ENCODE peak calls at places on chromosomes 4 and X, in seven cellular contexts. M, Z, B, T, O, I and G are unnamed samples.

GRCh38 chrX:24495700-24496099 is 30.6 kb downstream of the PDK3 start:
- DNase-seq in Z (no peak), B (no peak), M (no peak), T (no peak), O (no peak), I (no peak), G (no peak)

GRCh38 chr4:12729384-12729783 is 754.8 kb downstream of the RAB28 start:
- DNase-seq in B (no peak), T (no peak), Z (peak), I (no peak), M (no peak), O (peak), G (no peak)

GRCh38 chrX:53288173-53288572 is 6.8 kb upstream of the IQSEC2 start:
- DNase-seq in I (no peak), B (peak), M (no peak), T (no peak), Z (no peak), O (no peak), G (peak)

GRCh38 chr4:84957509-84958420 is 8.7 kb downstream of the WDFY3 start:
- DNase-seq in O (no peak), T (no peak), I (no peak), Z (peak), M (no peak), B (no peak), G (no peak)

GRCh38 chr4:133464311-133464710 is 315.2 kb downstream of the PCDH10 start:
- DNase-seq in T (no peak), I (no peak), B (no peak), M (no peak), Z (no peak), O (no peak), G (no peak)

GRCh38 chr4:37540486-37540885 is 145.7 kb downstream of the RELL1 start:
- DNase-seq in I (no peak), O (no peak), B (no peak), M (no peak), T (no peak), Z (no peak), G (no peak)

GRCh38 chr4:94412019-94413017 is 39.4 kb upstream of the PDLIM5 start:
- DNase-seq in I (no peak), B (peak), M (no peak), O (peak), T (no peak), Z (no peak), G (no peak)

GRCh38 chr4:5048721-5049120 is 2.6 kb upstream of the STK32B start:
- DNase-seq in I (no peak), B (no peak), O (no peak), T (no peak), Z (no peak), M (no peak), G (no peak)

GRCh38 chr4:89158884-89159503 is 47.7 kb downstream of the TIGD2 start:
- DNase-seq in Z (peak), T (no peak), B (no peak), O (peak), I (no peak), M (no peak), G (peak)

GRCh38 chrX:69538321-69538876 is 34.3 kb downstream of the NALF2 start:
- DNase-seq in I (peak), T (peak), M (peak), O (peak), Z (peak), B (peak), G (peak)

GRCh38 chr4:8383451-8384160 is 56.9 kb downstream of the ACOX3 start:
- DNase-seq in O (no peak), Z (no peak), B (no peak), I (no peak), M (no peak), T (no peak), G (no peak)

GRCh38 chrX:69145714-69146113 is 19.5 kb downstream of the PJA1 start:
- DNase-seq in Z (no peak), O (no peak), I (no peak), T (no peak), B (no peak), M (no peak), G (no peak)

GRCh38 chrX:63511361-63511760 is 160.2 kb upstream of the SPIN4 start:
- DNase-seq in T (no peak), B (no peak), O (no peak), I (no peak), M (no peak), Z (no peak), G (no peak)

GRCh38 chr4:78692815-78693156 is 83.4 kb upstream of the BMP2K start:
- DNase-seq in O (no peak), B (no peak), Z (no peak), T (no peak), M (no peak), I (no peak), G (no peak)

GRCh38 chr4:115187136-115187535 is 73.7 kb upstream of the NDST4 start:
- DNase-seq in T (no peak), B (no peak), I (no peak), Z (no peak), O (no peak), M (no peak), G (no peak)

GRCh38 chrX:152893631-152894610 is 3.9 kb upstream of the ZNF185 start:
- DNase-seq in I (no peak), T (no peak), M (no peak), Z (no peak), O (no peak), B (no peak), G (no peak)

GRCh38 chrX:46686003-46686645 is 72.8 kb downstream of the SLC9A7 start:
- DNase-seq in I (peak), O (peak), T (no peak), B (peak), Z (peak), M (peak), G (peak)

GRCh38 chr4:4524364-4524763 is 17.5 kb downstream of the STX18 start:
- DNase-seq in O (no peak), T (no peak), I (no peak), M (peak), B (no peak), Z (peak), G (peak)

GRCh38 chrX:19709812-19710518 is 177.4 kb downstream of the SH3KBP1 start:
- DNase-seq in M (no peak), B (no peak), O (no peak), T (no peak), I (no peak), Z (peak), G (no peak)

GRCh38 chrX:136106920-136107534 is 40.3 kb upstream of the FHL1 start:
- DNase-seq in I (no peak), M (no peak), O (no peak), T (no peak), Z (no peak), B (no peak), G (no peak)

GRCh38 chr4:154344686-154345085 is 146.9 kb downstream of the DCHS2 start:
- DNase-seq in Z (no peak), M (no peak), I (no peak), B (no peak), O (no peak), T (no peak), G (no peak)

GRCh38 chr4:10347815-10348214 is 109.4 kb downstream of the ZNF518B start:
- DNase-seq in Z (no peak), M (no peak), T (no peak), O (no peak), I (no peak), B (no peak), G (no peak)

GRCh38 chrX:153818571-153819397 is 11.6 kb downstream of the PDZD4 start:
- DNase-seq in T (no peak), Z (peak), B (peak), I (peak), M (peak), O (peak), G (peak)

GRCh38 chrX:32673193-32673592 is 538.2 kb downstream of the DMD start:
- DNase-seq in B (no peak), T (no peak), O (no peak), I (no peak), Z (peak), M (no peak), G (no peak)

GRCh38 chr4:68735106-68735505 is 64.7 kb upstream of the UGT2B15 start:
- DNase-seq in Z (no peak), O (no peak), T (no peak), B (no peak), M (no peak), I (no peak), G (no peak)

GRCh38 chrX:130545796-130546195 is 144.0 kb downstream of the RBMX2 start:
- DNase-seq in B (no peak), I (no peak), T (no peak), O (no peak), Z (no peak), M (no peak), G (no peak)